ENCODE peak calls at places on chromosomes 13 and 19, in five cellular contexts. E is left cardiac atrium; J is neural progenitor cell; K is activated naive CD4-positive, alpha-beta T cell treated with anti-CD3 and anti-CD28 coated beads for 36 hours; O is choroid plexus epithelial cell. V is an unnamed sample.
A peak's percentile ranks its signal among the peaks of the same experiment; 100 is the strongest.

GRCh38 chr13:95660981-95661581 is 15.9 kb upstream of the DNAJC3 start:
- DNase-seq in O (peak; percentile 71), K (peak; percentile 36), E (no peak), J (peak; percentile 56), V (no peak)

GRCh38 chr19:55113570-55114039 is 3.8 kb downstream of the PPP1R12C start:
- DNase-seq in K (no peak), J (peak; percentile 82), O (peak; percentile 96), E (peak; percentile 95), V (peak; percentile 81)

GRCh38 chr13:78476910-78477309 is 126.4 kb downstream of the POU4F1 start:
- DNase-seq in O (no peak), E (no peak), J (no peak), K (no peak), V (no peak)

GRCh38 chr19:4814625-4815425 is 16.7 kb downstream of the TICAM1 start:
- DNase-seq in E (no peak), J (no peak), K (no peak), O (no peak), V (no peak)

GRCh38 chr13:42486711-42487198 is 87.2 kb upstream of the TNFSF11 start:
- DNase-seq in J (no peak), E (no peak), K (no peak), O (peak; percentile 96), V (no peak)

GRCh38 chr13:72850959-72851677 is 69.2 kb downstream of the PIBF1 start:
- DNase-seq in E (no peak), K (no peak), O (no peak), J (peak; percentile 3), V (no peak)

GRCh38 chr13:45372189-45373115 is 31.5 kb upstream of the TPT1 start:
- DNase-seq in E (no peak), O (peak; percentile 25), K (no peak), J (no peak), V (no peak)

GRCh38 chr13:54628383-54628782 is 1599.8 kb downstream of the OLFM4 start:
- DNase-seq in E (no peak), J (no peak), O (no peak), K (no peak), V (no peak)

GRCh38 chr19:1672038-1672768 is 19.8 kb upstream of the TCF3 start:
- DNase-seq in J (peak; percentile 73), E (peak; percentile 46), K (peak; percentile 59), O (peak; percentile 56), V (peak; percentile 65)

GRCh38 chr19:45693168-45693788 is 812 bp downstream of the QPCTL start:
- DNase-seq in K (peak; percentile 87), E (peak; percentile 86), J (peak; percentile 88), O (peak; percentile 74), V (peak; percentile 85)

V was measured in lower lobe of right lung.